ENCODE peak calls at places on chromosomes 7 and 10, in six cellular contexts. R, A, T, O, C and X are unnamed samples.

GRCh38 chr7:152735443-152736004 is 24.0 kb upstream of the ACTR3B start:
- DNase-seq in R (no peak), A (no peak), T (no peak), O (no peak), C (no peak), X (no peak)

GRCh38 chr7:112546723-112547513 is 66.1 kb downstream of the LSMEM1 start:
- DNase-seq in R (no peak), A (no peak), T (no peak), O (no peak), C (no peak), X (no peak)

GRCh38 chr7:132516042-132516840 is 60.0 kb downstream of the PLXNA4 start:
- DNase-seq in R (no peak), A (no peak), T (no peak), O (peak), C (peak), X (peak)

GRCh38 chr10:29734980-29735627 is 100.3 kb upstream of the SVIL start:
- DNase-seq in R (no peak), A (peak), T (no peak), O (peak), C (peak), X (no peak)

GRCh38 chr7:7978860-7979259 is 10.3 kb downstream of the GLCCI1 start:
- DNase-seq in R (no peak), A (no peak), T (no peak), O (no peak), C (no peak), X (no peak)

GRCh38 chr10:125003901-125004467 is 62.1 kb downstream of the ZRANB1 start:
- DNase-seq in R (no peak), A (no peak), T (no peak), O (no peak), C (no peak), X (no peak)

GRCh38 chr7:106041140-106041717 is 70.9 kb downstream of the SYPL1 start:
- DNase-seq in R (no peak), A (no peak), T (no peak), O (no peak), C (peak), X (no peak)

GRCh38 chr10:11898372-11899066 is 75.4 kb downstream of the PROSER2 start:
- DNase-seq in R (no peak), A (no peak), T (no peak), O (no peak), C (peak), X (no peak)

GRCh38 chr10:116296358-116296757 is 23.4 kb upstream of the GFRA1 start:
- DNase-seq in R (no peak), A (no peak), T (no peak), O (no peak), C (no peak), X (no peak)

GRCh38 chr10:86971146-86971991 is 3.1 kb downstream of the ADIRF start:
- DNase-seq in R (no peak), A (peak), T (peak), O (peak), C (peak), X (peak)

GRCh38 chr10:90905925-90906324 is 15.0 kb downstream of the ANKRD1 start:
- DNase-seq in R (no peak), A (no peak), T (no peak), O (no peak), C (no peak), X (no peak)